ENCODE peak calls at places on chromosomes 5 and 9, in eight cellular contexts. C is DND-41, Y is NCI-H345, U is DMS 273 treated with DMSO at 0.1 percent for 48 hours, D is body of pancreas, X is heart left ventricle, S is NCI-H69, W is lung microvascular endothelial cell. I is an unnamed sample.

GRCh38 chr9:69173891-69174644 is at the start of gene TJP2:
- DNase-seq in C (no peak), Y (no peak), U (peak), D (peak), X (peak), S (no peak), W (peak), I (no peak)

GRCh38 chr5:171712616-171713015 is 73.0 kb upstream of the SMIM23 start:
- DNase-seq in C (no peak), Y (no peak), U (no peak), D (no peak), X (no peak), S (no peak), W (no peak), I (no peak)

GRCh38 chr9:136482046-136482792 is 621 bp downstream of the SEC16A start:
- DNase-seq in C (no peak), Y (no peak), U (no peak), D (no peak), X (no peak), S (peak), W (peak), I (peak)

GRCh38 chr9:35731415-35732184 is 395 bp downstream of the TLN1 start:
- DNase-seq in C (no peak), Y (peak), U (no peak), D (no peak), X (no peak), S (no peak), W (no peak), I (peak)

GRCh38 chr5:84688566-84688965 is 303.9 kb upstream of the EDIL3 start:
- DNase-seq in C (no peak), Y (peak), U (peak), D (no peak), X (no peak), S (peak), W (peak), I (no peak)

GRCh38 chr9:73613092-73613701 is 461.5 kb downstream of the ANXA1 start:
- DNase-seq in C (no peak), Y (no peak), U (no peak), D (no peak), X (no peak), S (no peak), W (peak), I (no peak)

GRCh38 chr5:88944751-88945507 is 61.9 kb upstream of the MEF2C start:
- DNase-seq in C (no peak), Y (no peak), U (no peak), D (no peak), X (no peak), S (peak), W (no peak), I (peak)

GRCh38 chr5:119016125-119016774 is 27.9 kb upstream of the DTWD2 start:
- DNase-seq in C (no peak), Y (no peak), U (no peak), D (no peak), X (no peak), S (no peak), W (no peak), I (no peak)

GRCh38 chr5:74127377-74128338 is 501.7 kb downstream of the ARHGEF28 start:
- DNase-seq in C (no peak), Y (peak), U (peak), D (no peak), X (no peak), S (peak), W (peak), I (peak)

GRCh38 chr9:114518599-114519022 is 13.3 kb upstream of the WHRN start:
- DNase-seq in C (no peak), Y (no peak), U (no peak), D (no peak), X (no peak), S (no peak), W (no peak), I (no peak)

GRCh38 chr9:5427005-5427404 is 10.7 kb downstream of the PLGRKT start:
- DNase-seq in C (no peak), Y (no peak), U (no peak), D (no peak), X (no peak), S (no peak), W (no peak), I (no peak)

GRCh38 chr9:133257398-133258053 is 17.5 kb downstream of the ABO start:
- DNase-seq in C (no peak), Y (no peak), U (no peak), D (peak), X (peak), S (peak), W (no peak), I (no peak)

GRCh38 chr5:77847814-77848290 is 71.7 kb upstream of the TBCA start:
- DNase-seq in C (no peak), Y (peak), U (no peak), D (no peak), X (no peak), S (peak), W (no peak), I (no peak)

GRCh38 chr5:53893626-53894025 is 333.2 kb downstream of the NDUFS4 start:
- DNase-seq in C (no peak), Y (no peak), U (no peak), D (no peak), X (no peak), S (peak), W (no peak), I (no peak)

GRCh38 chr9:130846487-130847305 is 11.6 kb downstream of the ABL1 start:
- DNase-seq in C (no peak), Y (no peak), U (no peak), D (no peak), X (peak), S (no peak), W (peak), I (no peak)

GRCh38 chr9:34072868-34073590 is 24.3 kb upstream of the UBAP2 start:
- DNase-seq in C (no peak), Y (no peak), U (peak), D (peak), X (no peak), S (peak), W (peak), I (peak)

GRCh38 chr9:92986175-92987110 is 39.1 kb downstream of the FGD3 start:
- DNase-seq in C (peak), Y (peak), U (no peak), D (no peak), X (no peak), S (peak), W (peak), I (peak)

GRCh38 chr5:178113841-178114324 is 551 bp downstream of the N4BP3 start:
- DNase-seq in C (no peak), Y (peak), U (no peak), D (no peak), X (peak), S (peak), W (no peak), I (no peak)

GRCh38 chr5:78628260-78629024 is 20.1 kb downstream of the LHFPL2 start:
- DNase-seq in C (no peak), Y (no peak), U (no peak), D (no peak), X (no peak), S (peak), W (no peak), I (no peak)

GRCh38 chr9:34211395-34211794 is 32.6 kb downstream of the UBAP1 start:
- DNase-seq in C (no peak), Y (no peak), U (no peak), D (no peak), X (no peak), S (no peak), W (no peak), I (no peak)

GRCh38 chr5:80245986-80246781 is 9.7 kb downstream of the SERINC5 start:
- DNase-seq in C (no peak), Y (no peak), U (no peak), D (no peak), X (no peak), S (peak), W (no peak), I (peak)

GRCh38 chr5:14039576-14039975 is 95.1 kb upstream of the DNAH5 start:
- DNase-seq in C (no peak), Y (no peak), U (no peak), D (no peak), X (no peak), S (no peak), W (peak), I (no peak)

GRCh38 chr9:94553029-94553938 is 1.6 kb upstream of the PCAT7 start:
- DNase-seq in C (no peak), Y (no peak), U (no peak), D (no peak), X (no peak), S (peak), W (no peak), I (peak)

GRCh38 chr5:133319905-133320520 is 268.2 kb downstream of the HSPA4 start:
- DNase-seq in C (no peak), Y (no peak), U (no peak), D (no peak), X (no peak), S (no peak), W (no peak), I (peak)

GRCh38 chr9:97972753-97973152 is 10.4 kb upstream of the ANP32B start:
- DNase-seq in C (no peak), Y (no peak), U (no peak), D (no peak), X (no peak), S (no peak), W (no peak), I (no peak)

GRCh38 chr9:121088576-121088975 is 13.8 kb downstream of the CNTRL start:
- DNase-seq in C (no peak), Y (no peak), U (no peak), D (no peak), X (no peak), S (no peak), W (no peak), I (no peak)

GRCh38 chr5:42703238-42703637 is 53.4 kb upstream of the CCDC152 start:
- DNase-seq in C (no peak), Y (no peak), U (no peak), D (no peak), X (no peak), S (no peak), W (no peak), I (no peak)

GRCh38 chr9:114163517-114163924 is 8.2 kb downstream of the COL27A1 start:
- DNase-seq in C (no peak), Y (no peak), U (peak), D (peak), X (peak), S (peak), W (peak), I (peak)

GRCh38 chr9:137688261-137688660 is 69.5 kb downstream of the EHMT1 start:
- DNase-seq in C (no peak), Y (no peak), U (no peak), D (no peak), X (no peak), S (no peak), W (no peak), I (no peak)

GRCh38 chr5:127804886-127805426 is 101.8 kb downstream of the CCDC192 start:
- DNase-seq in C (no peak), Y (no peak), U (no peak), D (no peak), X (no peak), S (no peak), W (peak), I (no peak)

GRCh38 chr5:78287833-78288232 is 6.7 kb downstream of the AP3B1 start:
- DNase-seq in C (no peak), Y (no peak), U (no peak), D (no peak), X (no peak), S (no peak), W (peak), I (no peak)

GRCh38 chr9:95715911-95716435 is 159.5 kb upstream of the ERCC6L2 start:
- DNase-seq in C (no peak), Y (peak), U (no peak), D (no peak), X (no peak), S (no peak), W (no peak), I (peak)

GRCh38 chr9:19116391-19116790 is 10.9 kb downstream of the PLIN2 start:
- DNase-seq in C (no peak), Y (no peak), U (no peak), D (no peak), X (peak), S (no peak), W (no peak), I (no peak)

GRCh38 chr9:132481467-132481866 is 71.5 kb downstream of the CFAP77 start:
- DNase-seq in C (no peak), Y (no peak), U (no peak), D (no peak), X (no peak), S (no peak), W (no peak), I (no peak)

GRCh38 chr9:7177383-7177782 is 419.6 kb downstream of the KDM4C start:
- DNase-seq in C (no peak), Y (no peak), U (no peak), D (no peak), X (no peak), S (no peak), W (no peak), I (no peak)

GRCh38 chr5:137651022-137651421 is 84.9 kb downstream of the KLHL3 start:
- DNase-seq in C (no peak), Y (no peak), U (no peak), D (no peak), X (no peak), S (no peak), W (peak), I (no peak)